ENCODE peak calls at places on chromosome 19, in eight cellular contexts. F is breast epithelium; N is upper lobe of right lung; S is ovary; C is CD4-positive, alpha-beta T cell; Q is mesendoderm; R is tibial nerve; B is neural progenitor cell. U is an unnamed sample.

GRCh38 chr19:52114691-52115090 is 19.1 kb upstream of the ZNF841 start:
- DNase-seq in F (no peak), N (no peak), S (no peak), C (no peak), Q (no peak), R (no peak), B (no peak), U (no peak)

GRCh38 chr19:6269101-6269886 is 10.5 kb downstream of the MLLT1 start:
- DNase-seq in F (no peak), N (no peak), S (no peak), C (no peak), Q (no peak), R (no peak), B (no peak), U (no peak)

GRCh38 chr19:50695251-50696064 is 24.1 kb downstream of the SHANK1 start:
- DNase-seq in F (no peak), N (no peak), S (no peak), C (peak), Q (no peak), R (no peak), B (peak), U (no peak)

GRCh38 chr19:49064029-49064629 is 489 bp downstream of the NTF4 start:
- DNase-seq in F (no peak), N (no peak), S (no peak), C (no peak), Q (peak), R (no peak), B (peak), U (no peak)

GRCh38 chr19:1840541-1841115 is 7.7 kb downstream of the REXO1 start:
- DNase-seq in F (no peak), N (no peak), S (no peak), C (no peak), Q (no peak), R (no peak), B (peak), U (no peak)

GRCh38 chr19:4868286-4868834 is 893 bp upstream of the PLIN3 start:
- DNase-seq in F (no peak), N (no peak), S (peak), C (no peak), Q (no peak), R (no peak), B (no peak), U (no peak)

GRCh38 chr19:958967-959685 is 25.0 kb upstream of the WDR18 start:
- DNase-seq in F (no peak), N (no peak), S (peak), C (no peak), Q (peak), R (no peak), B (no peak), U (no peak)

GRCh38 chr19:7360393-7360984 is 11.8 kb downstream of the ARHGEF18 start:
- DNase-seq in F (no peak), N (no peak), S (no peak), C (no peak), Q (no peak), R (no peak), B (no peak), U (no peak)

GRCh38 chr19:51246153-51246552 is 4.7 kb upstream of the SIGLECL1 start:
- DNase-seq in F (no peak), N (no peak), S (no peak), C (no peak), Q (no peak), R (no peak), B (no peak), U (no peak)

GRCh38 chr19:18701250-18701608 is 17.7 kb downstream of the CRTC1 start:
- DNase-seq in F (no peak), N (no peak), S (peak), C (no peak), Q (no peak), R (no peak), B (no peak), U (no peak)

GRCh38 chr19:42764836-42765235 is 642 bp downstream of the PSG8 start:
- DNase-seq in F (no peak), N (no peak), S (no peak), C (no peak), Q (no peak), R (no peak), B (no peak), U (no peak)

GRCh38 chr19:56266060-56266459 is 6.5 kb upstream of the EDDM13 start:
- DNase-seq in F (no peak), N (no peak), S (no peak), C (no peak), Q (no peak), R (no peak), B (no peak), U (no peak)

GRCh38 chr19:15863272-15863671 is 34.6 kb downstream of the CYP4F2 start:
- DNase-seq in F (no peak), N (no peak), S (no peak), C (no peak), Q (no peak), R (no peak), B (no peak), U (no peak)

DNA sequence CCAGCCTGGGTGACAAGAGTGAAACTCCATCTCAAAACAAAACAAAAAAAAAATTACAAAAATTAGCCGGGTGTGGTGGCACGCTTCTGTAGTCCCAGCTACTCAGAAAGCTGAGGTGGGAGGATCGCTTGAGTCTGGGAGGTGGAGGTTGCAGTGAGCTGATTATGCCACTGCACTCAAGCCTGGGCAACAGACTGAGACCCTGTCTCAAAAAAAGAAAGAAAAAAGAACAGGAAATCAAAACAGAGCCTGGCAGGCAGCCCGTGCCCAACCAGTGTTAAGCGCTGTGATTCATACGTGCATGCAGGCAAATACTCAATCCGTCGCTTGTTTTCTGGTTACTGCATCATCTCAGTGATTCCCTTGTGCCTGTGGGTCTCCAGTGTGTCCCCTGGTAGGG is 18.2 kb downstream of the DDX39A start:
- DNase-seq in F (no peak), N (no peak), S (no peak), C (no peak), Q (no peak), R (no peak), B (no peak), U (no peak)
- H3K27ac ChIP-seq in F (no peak), N (no peak), S (no peak), C (no peak), Q (no peak), R (no peak), B (no peak), U (peak)

GRCh38 chr19:46374526-46375475 is 27.9 kb downstream of the PPP5C start:
- DNase-seq in F (peak), N (peak), S (no peak), C (no peak), Q (no peak), R (no peak), B (no peak), U (no peak)
- H3K27ac ChIP-seq in F (peak), N (peak), S (no peak), C (no peak), Q (no peak), R (peak), B (peak), U (peak)

GRCh38 chr19:47505506-47505905 is 9.4 kb downstream of the NAPA start:
- DNase-seq in F (no peak), N (no peak), S (no peak), C (no peak), Q (no peak), R (no peak), B (no peak), U (no peak)

GRCh38 chr19:47507924-47508553 is 6.8 kb downstream of the NAPA start:
- DNase-seq in F (no peak), N (no peak), S (no peak), C (no peak), Q (peak), R (no peak), B (peak), U (no peak)

GRCh38 chr19:47507031-47507430 is 7.8 kb downstream of the NAPA start:
- DNase-seq in F (peak), N (no peak), S (no peak), C (no peak), Q (no peak), R (no peak), B (no peak), U (no peak)

GRCh38 chr19:47508721-47509120 is 6.1 kb downstream of the NAPA start:
- DNase-seq in F (no peak), N (no peak), S (no peak), C (no peak), Q (no peak), R (no peak), B (no peak), U (no peak)

GRCh38 chr19:47506459-47506858 is 8.4 kb downstream of the NAPA start:
- DNase-seq in F (no peak), N (no peak), S (no peak), C (no peak), Q (no peak), R (no peak), B (no peak), U (no peak)
- H3K27ac ChIP-seq in F (peak), N (no peak), S (no peak), C (no peak), Q (no peak), R (peak), B (no peak), U (no peak)

DNA sequence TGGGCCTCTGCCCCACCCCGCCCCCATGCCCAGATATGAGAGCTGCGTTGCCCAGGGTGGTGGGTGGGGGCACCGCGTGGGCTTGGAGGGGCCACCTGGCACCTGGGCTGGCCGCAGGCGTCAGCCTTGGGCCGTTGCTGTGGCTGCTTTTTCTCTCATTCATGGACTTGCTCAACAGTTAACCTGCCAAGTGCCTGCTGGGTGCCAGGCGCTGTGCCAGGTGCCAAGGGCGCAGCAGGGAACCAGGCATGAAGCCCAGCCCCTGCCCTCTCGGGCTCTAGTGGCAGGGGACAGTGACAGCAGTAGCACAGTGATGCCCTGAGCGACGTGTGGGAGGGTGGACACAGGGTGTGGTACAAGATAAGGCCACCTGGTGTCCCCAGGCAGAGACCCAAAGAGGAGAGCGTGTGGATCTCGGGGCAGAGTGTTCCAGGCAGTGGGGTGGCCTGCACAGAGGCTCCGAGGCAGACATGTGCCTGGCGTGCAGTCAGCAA is 28.1 kb downstream of the DHX34 start:
- DNase-seq in F (no peak), N (no peak), S (no peak), C (no peak), Q (peak), R (no peak), B (no peak), U (no peak)
- H3K27ac ChIP-seq in F (no peak), N (no peak), S (no peak), C (no peak), Q (no peak), R (no peak), B (no peak), U (no peak)

DNA sequence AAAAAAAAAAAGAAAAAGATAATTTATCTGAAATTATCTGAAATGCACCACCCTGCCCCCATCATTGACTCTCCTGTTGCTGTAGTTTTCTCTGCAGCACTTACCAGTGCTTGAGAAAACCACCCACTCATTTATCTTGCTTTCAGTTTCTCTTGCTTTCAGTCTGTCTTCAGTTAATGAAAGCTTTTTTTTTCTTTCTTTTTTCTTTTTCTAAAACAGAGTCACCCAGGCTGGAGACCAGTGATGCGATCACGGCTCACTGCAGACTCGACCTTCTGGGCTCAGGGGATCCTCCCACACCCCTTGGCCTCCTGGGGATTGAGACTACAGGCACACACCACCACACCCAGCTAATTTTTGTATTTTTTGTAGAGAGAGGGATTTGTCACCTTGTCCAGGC is 4.3 kb upstream of the ACP5 start:
- DNase-seq in F (no peak), N (no peak), S (no peak), C (peak), Q (no peak), R (no peak), B (no peak), U (no peak)
- H3K27ac ChIP-seq in F (peak), N (peak), S (no peak), C (peak), Q (no peak), R (peak), B (no peak), U (no peak)

DNA sequence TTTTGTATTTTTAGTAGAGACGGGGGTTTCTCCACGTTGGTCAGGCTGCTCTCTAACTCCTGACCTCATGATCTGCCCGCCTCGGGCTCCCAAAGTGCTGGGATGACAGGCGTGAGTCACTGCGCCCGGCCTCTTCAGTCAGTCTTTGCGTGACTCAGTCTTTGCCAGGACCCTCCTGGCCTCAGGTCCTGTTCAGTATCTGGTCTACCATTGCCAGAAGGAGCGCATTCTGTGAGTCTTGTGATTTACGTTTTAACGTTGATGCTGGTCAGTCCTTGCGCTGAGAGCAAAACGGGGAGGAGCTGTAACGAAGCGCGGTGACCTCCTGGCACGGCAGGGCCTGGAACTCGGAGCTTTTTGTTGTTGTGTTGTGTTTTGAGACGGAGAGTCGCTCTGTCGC is 7.6 kb upstream of the HMG20B start:
- DNase-seq in F (no peak), N (no peak), S (no peak), C (no peak), Q (no peak), R (no peak), B (no peak), U (no peak)
- H3K27ac ChIP-seq in F (no peak), N (no peak), S (no peak), C (no peak), Q (no peak), R (no peak), B (no peak), U (no peak)

U was measured in tibial artery.